ENCODE peak calls at places on chromosome 22, in four cellular contexts. S is HCT116, A is upper lobe of left lung, Z is A549. E is an unnamed sample. For H3K9me3, the result is how much of the 10 kb centered on the place peaks cover.

GRCh38 chr22:29184886-29185575 is 20.7 kb upstream of the EMID1 start:
- DNase-seq in A (no peak), S (no peak), Z (no peak), E (peak)

GRCh38 chr22:36351921-36352774 is 35.6 kb downstream of the MYH9 start:
- DNase-seq in Z (no peak), A (no peak), S (no peak), E (peak)

GRCh38 chr22:23622634-23623033 is 9.5 kb downstream of the DRICH1 start:
- DNase-seq in Z (no peak), S (no peak), A (no peak), E (no peak)

GRCh38 chr22:22021160-22021750 is 38.7 kb upstream of the TOP3B start:
- DNase-seq in A (no peak), Z (no peak), S (no peak), E (no peak)

GRCh38 chr22:41963453-41964105 is 5.7 kb upstream of the SEPTIN3 start:
- DNase-seq in A (no peak), S (no peak), Z (no peak), E (no peak)

GRCh38 chr22:42949159-42949558 is 65.8 kb downstream of the PACSIN2 start:
- DNase-seq in S (no peak), A (no peak), Z (no peak), E (no peak)

GRCh38 chr22:33272866-33273265 is 214.7 kb upstream of the SYN3 start:
- DNase-seq in Z (no peak), S (no peak), A (no peak), E (no peak)

GRCh38 chr22:28835630-28836189 is 35.3 kb upstream of the XBP1 start:
- DNase-seq in Z (no peak), S (no peak), A (peak), E (no peak)

DNA sequence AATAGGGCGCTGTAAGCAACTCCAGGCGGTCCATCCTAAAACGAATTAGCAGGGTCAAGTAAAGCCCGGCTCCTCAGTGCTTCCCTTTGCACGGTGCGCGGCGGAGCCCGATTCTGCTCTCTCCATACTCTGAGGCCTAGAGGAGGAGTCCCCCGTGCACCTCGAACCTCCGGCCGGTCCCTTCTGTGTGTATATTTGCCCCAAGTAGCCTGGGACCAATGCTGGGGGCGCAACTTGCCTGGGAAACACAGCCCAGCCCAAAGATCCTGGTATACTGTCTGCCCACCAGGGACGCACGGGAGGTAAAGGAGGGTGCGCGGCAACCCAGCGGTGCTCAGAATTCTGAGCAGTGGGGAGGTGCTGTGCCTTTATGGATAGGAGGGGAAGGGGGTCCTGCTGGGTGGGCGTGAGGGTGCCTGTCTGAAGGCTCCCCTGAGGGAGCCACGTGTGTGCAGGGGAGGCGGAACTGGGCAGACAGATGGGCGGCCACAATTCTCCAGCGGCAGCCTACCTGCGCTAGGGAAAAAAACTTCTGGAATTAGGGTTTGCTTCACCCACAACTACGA is 4.8 kb upstream of the TBX1 start:
- DNase-seq in S (no peak), Z (no peak), A (no peak), E (no peak)
- TF ChIP-seq CTCF in S (no peak), Z (no peak), A (no peak), E (no peak)

GRCh38 chr22:45781941-45782340 is 110.3 kb downstream of the ATXN10 start:
- DNase-seq in S (no peak), Z (no peak), A (no peak), E (no peak)

GRCh38 chr22:45783690-45784089 is 112.1 kb downstream of the ATXN10 start:
- DNase-seq in S (no peak), Z (no peak), A (no peak), E (peak)

GRCh38 chr22:45785458-45785857 is 113.8 kb downstream of the ATXN10 start:
- DNase-seq in S (no peak), A (no peak), Z (peak), E (peak)

GRCh38 chr22:45783021-45783420 is 111.4 kb downstream of the ATXN10 start:
- DNase-seq in Z (no peak), A (no peak), S (no peak), E (no peak)

GRCh38 chr22:45784357-45785277 is 113.0 kb downstream of the ATXN10 start:
- DNase-seq in A (no peak), S (no peak), Z (no peak), E (no peak)
- TF ChIP-seq POLR2A in A (no peak), S (no peak), Z (no peak), E (no peak)

DNA sequence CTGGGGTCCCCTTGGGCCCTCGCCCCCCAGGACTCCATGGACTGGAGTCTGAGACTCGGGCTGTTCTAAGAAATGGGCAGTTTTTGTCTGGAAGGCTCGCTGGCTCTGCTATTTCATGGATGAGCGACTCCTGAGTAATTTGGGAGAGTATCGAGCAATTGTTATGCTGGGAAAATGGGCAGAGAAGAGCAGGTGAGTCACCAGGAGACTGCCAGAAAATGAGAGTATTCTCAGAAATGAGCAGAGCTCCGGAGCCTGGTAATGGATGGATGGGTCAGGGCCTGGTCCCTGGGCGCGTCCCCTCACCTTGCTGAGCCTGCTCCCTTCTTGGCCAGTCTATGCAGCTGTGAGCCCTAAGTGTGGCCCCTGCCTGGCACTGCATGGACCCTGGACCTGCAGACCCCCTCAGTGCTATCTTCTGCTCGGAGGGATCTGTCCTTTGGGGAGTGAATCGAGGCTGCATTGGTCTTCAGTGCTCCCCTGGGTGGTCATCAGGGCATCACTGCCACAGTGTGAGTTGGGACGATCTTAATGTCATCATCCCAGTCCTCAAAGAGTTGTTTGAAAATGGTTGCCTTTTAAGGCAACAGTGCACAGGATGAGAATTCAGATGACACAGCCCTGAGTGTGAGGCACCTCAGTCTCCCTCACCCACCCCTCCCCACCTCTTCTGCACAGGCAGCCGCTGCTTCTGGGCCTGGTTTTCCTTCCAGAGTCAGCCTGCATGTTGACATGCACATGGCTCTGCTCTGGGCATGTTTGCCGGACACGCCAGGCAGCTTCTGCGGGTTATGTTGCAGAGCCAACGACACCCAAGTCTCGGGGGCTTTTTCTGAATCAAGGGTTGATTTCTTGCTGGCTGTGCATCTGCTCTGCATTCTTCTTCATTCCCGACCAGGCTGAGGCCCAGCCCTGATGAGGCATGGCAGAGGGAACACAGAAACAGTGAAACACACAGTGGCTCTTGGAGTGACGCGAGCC is 519.0 kb downstream of the TBC1D22A start:
- DNase-seq in A (no peak), S (no peak), Z (peak), E (peak)
- H3K9me3 ChIP-seq in A (under half), S (under half), Z (under half), E (under half)

DNA sequence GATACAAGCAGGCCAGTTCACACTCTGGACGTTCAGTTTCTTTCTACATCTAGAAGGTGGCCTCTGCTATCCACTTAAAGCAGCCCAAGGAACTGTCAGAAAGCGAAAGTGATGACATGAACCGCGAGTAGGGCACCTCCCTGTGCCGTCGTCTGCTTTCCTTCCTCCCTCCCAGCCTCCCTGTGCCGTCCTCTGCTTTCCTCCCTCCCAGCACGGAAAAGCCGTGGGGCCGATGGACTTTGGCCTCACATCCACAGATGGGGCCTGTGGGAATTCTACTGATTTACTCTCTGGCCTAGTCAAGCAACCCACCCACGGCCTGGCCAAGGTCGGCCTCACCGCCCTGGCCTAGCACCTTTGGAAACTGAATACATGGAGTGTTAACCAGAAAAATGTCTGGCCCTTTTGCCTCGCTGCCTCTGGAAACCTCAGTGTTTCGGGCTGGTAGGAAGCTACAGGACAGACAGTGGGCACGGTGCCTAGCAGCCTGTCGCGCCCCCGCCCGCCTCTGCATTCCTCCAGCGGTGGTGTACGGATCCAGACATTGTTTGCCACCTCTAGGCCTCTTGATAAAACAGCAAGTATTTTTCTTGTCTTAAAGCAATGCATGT is 14.2 kb downstream of the PEX26 start:
- DNase-seq in S (no peak), Z (peak), A (peak), E (peak)
- TF ChIP-seq CTCF in S (no peak), Z (no peak), A (no peak), E (peak)

GRCh38 chr22:35318346-35319215 is 18.9 kb downstream of the TOM1 start:
- DNase-seq in S (no peak), A (no peak), Z (no peak), E (no peak)
- TF ChIP-seq POLR2A in S (no peak), A (no peak), Z (no peak), E (no peak)

DNA sequence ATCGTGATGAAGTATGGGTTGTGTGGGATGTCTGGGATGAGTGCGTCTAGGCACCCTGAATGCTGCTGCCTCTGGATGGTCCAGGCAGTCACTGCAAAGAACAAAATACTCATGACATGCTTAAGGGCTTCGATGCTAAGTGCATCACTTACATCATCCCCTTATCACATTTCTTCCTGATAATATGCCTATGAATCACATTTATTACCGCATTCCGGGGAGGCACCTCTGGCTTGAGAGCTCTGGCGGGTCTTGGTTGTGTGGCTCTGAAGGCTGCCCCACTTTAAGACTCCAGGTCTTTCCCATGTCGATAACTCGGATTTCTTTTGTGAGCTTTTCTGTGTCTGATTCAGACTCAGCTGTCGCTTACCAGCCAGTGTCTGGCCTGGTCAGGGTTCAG is 1126.4 kb downstream of the TBC1D22A start:
- DNase-seq in S (no peak), A (no peak), Z (no peak), E (no peak)
- H3K9me3 ChIP-seq in S (under half), A (under half), Z (under half), E (under half)

DNA sequence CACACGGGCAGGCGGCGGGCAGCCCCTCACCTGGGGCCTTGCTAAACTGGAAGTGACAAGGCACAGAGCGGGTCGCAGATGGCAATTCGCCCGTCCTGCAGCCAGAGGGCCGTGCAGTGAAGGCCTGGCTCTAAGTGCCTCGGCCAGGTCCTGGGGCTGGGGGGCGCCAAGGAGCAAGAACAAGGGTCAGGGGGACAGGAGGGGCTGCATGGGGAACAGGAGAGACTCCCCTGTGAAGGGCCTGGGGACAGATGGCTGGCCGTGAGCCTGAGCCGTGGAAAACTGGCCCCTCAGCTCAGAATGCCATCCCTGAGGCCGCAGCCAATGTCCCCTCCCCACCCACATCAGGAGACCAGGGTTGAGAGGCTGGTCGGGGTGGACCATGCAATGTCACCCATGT is 60.0 kb downstream of the RTL6 start:
- DNase-seq in Z (no peak), A (no peak), S (no peak), E (no peak)
- TF ChIP-seq CTCF in Z (no peak), A (no peak), S (peak), E (no peak)

DNA sequence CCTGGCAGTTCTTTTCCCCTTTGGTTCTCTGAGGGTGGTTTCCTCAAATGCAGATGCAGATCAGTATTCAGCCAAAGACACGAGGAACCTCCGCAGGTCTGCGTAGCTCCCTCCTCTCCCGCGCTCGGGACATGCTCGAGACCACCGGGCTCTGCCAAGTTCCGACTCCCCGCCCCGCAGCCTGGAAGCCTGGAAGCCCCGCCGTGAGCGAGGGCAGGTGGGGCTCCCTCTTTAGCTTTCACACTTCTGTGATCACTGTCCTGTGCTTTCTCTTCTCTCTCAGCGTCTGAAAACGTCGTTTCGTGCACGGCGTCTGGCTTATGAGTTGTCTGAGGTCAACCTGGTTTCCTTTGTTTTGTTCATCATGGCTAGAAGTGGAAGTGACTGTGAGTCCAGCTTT is 26.6 kb downstream of the ZBED4 start:
- DNase-seq in A (no peak), Z (no peak), S (no peak), E (no peak)
- TF ChIP-seq POLR2A in A (no peak), Z (no peak), S (no peak), E (no peak)

GRCh38 chr22:40484906-40485660 is 114.7 kb downstream of the SGSM3 start:
- DNase-seq in S (no peak), Z (no peak), A (no peak), E (no peak)

GRCh38 chr22:40480996-40481395 is 110.6 kb downstream of the SGSM3 start:
- DNase-seq in S (no peak), A (no peak), Z (no peak), E (no peak)

GRCh38 chr22:40479887-40480538 is 109.6 kb downstream of the SGSM3 start:
- DNase-seq in A (no peak), Z (no peak), S (no peak), E (no peak)

GRCh38 chr22:40482391-40482790 is 112.0 kb downstream of the SGSM3 start:
- DNase-seq in S (no peak), A (no peak), Z (no peak), E (no peak)

DNA sequence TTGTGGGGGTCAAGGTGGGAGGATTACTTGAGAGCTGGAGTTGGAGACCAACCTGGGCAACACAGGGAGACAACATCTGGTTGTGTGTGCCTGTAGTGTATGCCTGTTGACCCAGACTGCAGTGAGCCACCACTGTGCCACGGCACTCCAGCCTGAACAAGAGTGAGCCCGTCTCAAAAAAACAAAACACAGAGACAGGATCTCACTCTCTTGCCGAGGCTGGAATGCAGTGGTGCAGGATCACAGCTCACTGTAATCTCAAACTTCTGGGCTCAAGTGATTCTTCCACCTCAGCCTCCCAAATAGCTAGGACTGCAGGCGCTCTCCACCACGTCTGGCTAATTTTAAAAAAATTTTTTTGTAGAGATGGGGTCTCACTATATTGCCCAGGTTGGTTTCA is 112.5 kb downstream of the SGSM3 start:
- DNase-seq in Z (no peak), S (no peak), A (no peak), E (no peak)
- H3K9me3 ChIP-seq in Z (under half), S (under half), A (under half), E (under half)

E was measured in right lobe of liver.